ENCODE peak calls at places on chromosomes 4 and X, in five cellular contexts. L is cardiac muscle cell, B is adipocyte, V is endothelial cell of umbilical vein, A is transverse colon. S is an unnamed sample.

GRCh38 chr4:8222609-8223391 is 23.7 kb downstream of the SH3TC1 start:
- DNase-seq in L (no peak), B (no peak), V (no peak), A (no peak), S (no peak)

GRCh38 chr4:187422655-187423054 is 572.9 kb upstream of the ZFP42 start:
- DNase-seq in L (no peak), B (no peak), V (no peak), A (no peak), S (no peak)

GRCh38 chr4:168516841-168517240 is 20.0 kb downstream of the PALLD start:
- DNase-seq in L (no peak), B (no peak), V (peak; percentile 21), A (no peak), S (no peak)

GRCh38 chr4:120731561-120731960 is 191.0 kb downstream of the PRDM5 start:
- DNase-seq in L (no peak), B (no peak), V (no peak), A (no peak), S (no peak)

GRCh38 chr4:40553995-40554394 is 75.7 kb downstream of the RBM47 start:
- DNase-seq in L (peak; percentile 10), B (no peak), V (no peak), A (no peak), S (no peak)

GRCh38 chrX:112043997-112044396 is 38.6 kb downstream of the TRPC5 start:
- DNase-seq in L (peak; percentile 0), B (peak; percentile 12), V (no peak), A (no peak), S (peak; percentile 24)

GRCh38 chr4:107069049-107069448 is 32.9 kb upstream of the DKK2 start:
- DNase-seq in L (peak; percentile 47), B (peak; percentile 78), V (peak; percentile 90), A (no peak), S (no peak)

GRCh38 chr4:8019396-8020365 is 80.0 kb upstream of the AFAP1 start:
- DNase-seq in L (no peak), B (no peak), V (no peak), A (peak; percentile 80), S (no peak)

GRCh38 chrX:24392709-24393108 is 32.3 kb downstream of the SUPT20HL1 start:
- DNase-seq in L (peak; percentile 60), B (peak; percentile 6), V (no peak), A (no peak), S (no peak)

GRCh38 chr4:6493668-6494304 is 21.4 kb upstream of the PPP2R2C start:
- DNase-seq in L (peak; percentile 10), B (peak; percentile 16), V (no peak), A (no peak), S (peak; percentile 64)

GRCh38 chr4:132334081-132334480 is 815.0 kb upstream of the PCDH10 start:
- DNase-seq in L (peak; percentile 40), B (peak; percentile 18), V (no peak), A (no peak), S (no peak)

GRCh38 chr4:57053508-57053907 is 56.7 kb downstream of the IGFBP7 start:
- DNase-seq in L (peak; percentile 61), B (peak; percentile 49), V (peak; percentile 59), A (no peak), S (no peak)

GRCh38 chrX:150041208-150041607 is 102.9 kb upstream of the EOLA2 start:
- DNase-seq in L (no peak), B (no peak), V (no peak), A (no peak), S (no peak)

GRCh38 chrX:108165349-108166111 is 74.0 kb downstream of the ATG4A start:
- DNase-seq in L (peak; percentile 72), B (peak; percentile 45), V (peak; percentile 12), A (no peak), S (peak; percentile 74)

GRCh38 chrX:69396916-69397315 is 107.2 kb upstream of the NALF2 start:
- DNase-seq in L (no peak), B (no peak), V (no peak), A (no peak), S (peak; percentile 54)

GRCh38 chrX:115233497-115234219 is at the start of gene LRCH2:
- DNase-seq in L (peak; percentile 55), B (peak; percentile 67), V (peak; percentile 47), A (no peak), S (peak; percentile 89)

GRCh38 chrX:55056820-55057690 is 17.8 kb upstream of the PAGE2B start:
- DNase-seq in L (peak; percentile 70), B (no peak), V (peak; percentile 81), A (no peak), S (no peak)

GRCh38 chr4:82790060-82790660 is 8.4 kb downstream of the SCD5 start:
- DNase-seq in L (no peak), B (no peak), V (no peak), A (no peak), S (no peak)

GRCh38 chrX:23699636-23700194 is 32.4 kb downstream of the PRDX4 start:
- DNase-seq in L (peak; percentile 62), B (no peak), V (no peak), A (no peak), S (peak; percentile 59)

GRCh38 chrX:65516756-65517155 is 17.8 kb downstream of the LAS1L start:
- DNase-seq in L (no peak), B (no peak), V (no peak), A (no peak), S (no peak)

GRCh38 chr4:66023061-66023460 is 352.8 kb upstream of the EPHA5 start:
- DNase-seq in L (no peak), B (no peak), V (no peak), A (no peak), S (no peak)

GRCh38 chr4:85591361-85592098 is 116.6 kb downstream of the ARHGAP24 start:
- DNase-seq in L (no peak), B (no peak), V (no peak), A (no peak), S (no peak)

GRCh38 chr4:57043304-57044251 is 64.9 kb downstream of the POLR2B start:
- DNase-seq in L (peak; percentile 91), B (peak; percentile 86), V (peak; percentile 82), A (no peak), S (no peak)

GRCh38 chr4:770022-770421 is 55.9 kb downstream of the CPLX1 start:
- DNase-seq in L (no peak), B (no peak), V (no peak), A (no peak), S (peak; percentile 32)
- H3K36me3 ChIP-seq in L (peaks cover 10% of the 10 kb centered on the region), B (peaks cover 62% of the 10 kb centered on the region), V (peaks cover 27% of the 10 kb centered on the region), A (peaks cover 12% of the 10 kb centered on the region), S (peaks cover 19% of the 10 kb centered on the region)

DNA sequence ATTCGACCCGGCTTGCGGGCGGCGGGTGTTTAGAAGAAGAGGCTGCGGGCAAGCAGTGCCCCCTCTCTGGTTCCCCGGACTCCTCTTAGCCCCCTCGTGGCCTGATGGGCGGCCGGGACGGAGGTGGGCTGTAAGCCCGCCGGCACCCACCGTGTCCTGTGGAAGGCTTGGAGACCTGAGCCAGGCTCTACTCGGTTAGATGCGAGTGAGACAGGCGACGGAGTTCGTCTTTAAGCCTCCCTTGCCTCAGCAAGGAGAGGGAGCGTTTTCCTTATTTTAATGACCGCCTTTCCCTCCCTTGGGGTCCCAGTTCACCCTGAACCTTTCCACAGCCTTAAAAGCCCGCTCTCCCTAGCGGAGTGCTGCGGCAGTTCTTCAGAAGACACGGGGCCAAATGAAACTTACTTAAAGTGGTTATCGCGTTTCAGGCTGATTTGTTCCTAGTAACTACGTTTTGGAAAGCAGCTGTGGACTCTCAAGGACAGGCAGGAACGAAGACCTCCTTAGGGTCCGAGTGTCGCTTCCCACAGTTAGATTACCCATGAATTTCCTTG is 970 bp downstream of the SLITRK2 start:
- DNase-seq in L (no peak), B (no peak), V (no peak), A (no peak), S (no peak)
- H3K4me3 ChIP-seq in L (peak overlapping the region; percentile 26), B (peak overlapping the region; percentile 60), V (no peak overlapping the region), A (peak overlapping the region; percentile 28), S (peak overlapping the region; percentile 49)

GRCh38 chrX:132745593-132745992 is 212.8 kb downstream of the HS6ST2 start:
- DNase-seq in L (no peak), B (no peak), V (no peak), A (no peak), S (no peak)
- H3K27me3 ChIP-seq in L (no peaks in the 10 kb centered on the region), B (peaks cover 46% of the 10 kb centered on the region), V (no peaks in the 10 kb centered on the region), A (no peaks in the 10 kb centered on the region), S (peaks cover 23% of the 10 kb centered on the region)

GRCh38 chr4:1952046-1952700 is 56.6 kb downstream of the NELFA start:
- DNase-seq in L (no peak), B (no peak), V (no peak), A (no peak), S (no peak)
- H3K36me3 ChIP-seq in L (peaks cover 24% of the 10 kb centered on the region), B (peaks cover 20% of the 10 kb centered on the region), V (peaks cover 32% of the 10 kb centered on the region), A (no peaks in the 10 kb centered on the region), S (peaks cover 22% of the 10 kb centered on the region)

GRCh38 chr4:76744253-76744921 is 153.6 kb downstream of the SOWAHB start:
- DNase-seq in L (peak; percentile 82), B (peak; percentile 76), V (peak; percentile 69), A (no peak), S (no peak)
- H3K4me3 ChIP-seq in L (no peak overlapping the region), B (no peak overlapping the region), V (no peak overlapping the region), A (no peak overlapping the region), S (no peak overlapping the region)